ENCODE peak calls at places on chromosomes 3 and 15, in seven cellular contexts. U is NCI-H1105 treated with DMSO at 0.1 percent for 48 hours; S is stimulated activated CD8-positive, alpha-beta memory T cell treated with anti-CD3 and anti-CD28 coated beads, Interleukin-2, amount 100 ng/mL, for 48 hours; Q is GM13976; V is HFFc6; X is ACHN; K is HEK293T. W is an unnamed sample.
A peak's percentile ranks its signal among the peaks of the same experiment; 100 is the strongest.

GRCh38 chr15:39468341-39468740 is 112.5 kb upstream of the THBS1 start:
- DNase-seq in V (no peak), Q (no peak), K (no peak), S (no peak), U (no peak), X (no peak), W (no peak)

GRCh38 chr3:123352134-123352554 is 96.7 kb downstream of the ADCY5 start:
- DNase-seq in K (no peak), S (no peak), X (no peak), Q (no peak), V (no peak), U (no peak), W (no peak)

GRCh38 chr15:63556736-63557135 is 40.5 kb upstream of the FBXL22 start:
- DNase-seq in X (no peak), S (no peak), K (no peak), V (no peak), Q (no peak), U (no peak), W (no peak)

GRCh38 chr3:183484676-183485075 is 56.3 kb upstream of the MCF2L2 start:
- DNase-seq in S (no peak), V (no peak), U (no peak), K (no peak), Q (no peak), X (no peak), W (no peak)

GRCh38 chr3:4776980-4777581 is 202.2 kb upstream of the BHLHE40 start:
- DNase-seq in S (no peak), X (no peak), U (no peak), K (no peak), Q (peak; percentile 76), V (no peak), W (no peak)

GRCh38 chr3:102225407-102226132 is 209.2 kb upstream of the ZPLD1 start:
- DNase-seq in Q (peak; percentile 29), U (peak; percentile 77), X (peak; percentile 85), S (no peak), K (peak; percentile 45), V (peak; percentile 77), W (peak; percentile 53)

GRCh38 chr3:81442758-81443456 is 318.5 kb downstream of the GBE1 start:
- DNase-seq in Q (no peak), S (no peak), K (no peak), U (no peak), V (no peak), X (no peak), W (no peak)

GRCh38 chr3:134373942-134374790 is at the start of gene AMOTL2:
- DNase-seq in U (peak; percentile 90), Q (peak; percentile 74), K (peak; percentile 91), V (peak; percentile 97), X (peak; percentile 93), S (no peak), W (peak; percentile 40)

GRCh38 chr3:14699643-14700042 is 24.7 kb downstream of the C3orf20 start:
- DNase-seq in X (no peak), U (no peak), V (no peak), S (no peak), Q (no peak), K (no peak), W (no peak)

GRCh38 chr15:91049378-91050127 is 27.2 kb upstream of the VPS33B start:
- DNase-seq in S (no peak), K (peak; percentile 59), X (peak; percentile 65), U (peak; percentile 38), V (peak; percentile 56), Q (peak; percentile 69), W (peak; percentile 22)

GRCh38 chr3:189458536-189458935 is 172.7 kb upstream of the TP63 start:
- DNase-seq in V (no peak), S (no peak), U (no peak), K (peak; percentile 47), X (no peak), Q (no peak), W (no peak)

GRCh38 chr15:25171856-25172687 is 217.3 kb downstream of the SNRPN start:
- DNase-seq in Q (no peak), V (no peak), X (no peak), U (no peak), K (no peak), S (no peak), W (no peak)

W was measured in NCI-H748 treated with DMSO at 0.1 percent for 48 hours.